ENCODE peak calls at places on chromosomes 6 and 20, in eight cellular contexts. R, A, M, C, I, V, B and L are unnamed samples.

GRCh38 chr6:101268541-101268940 is 125.0 kb upstream of the GRIK2 start:
- DNase-seq in R (no peak), A (no peak), M (no peak), C (no peak), I (no peak), V (no peak), B (no peak), L (no peak)

GRCh38 chr6:579339-579738 is 77.6 kb downstream of the HUS1B start:
- DNase-seq in R (peak; percentile 26), A (peak; percentile 27), M (no peak), C (no peak), I (no peak), V (no peak), B (peak; percentile 33), L (no peak)

GRCh38 chr6:157497579-157497978 is 116.6 kb downstream of the ZDHHC14 start:
- DNase-seq in R (no peak), A (no peak), M (no peak), C (no peak), I (no peak), V (no peak), B (no peak), L (peak; percentile 30)

GRCh38 chr20:62652051-62652893 is 10.0 kb downstream of the SLCO4A1 start:
- DNase-seq in R (peak; percentile 90), A (peak; percentile 99), M (peak; percentile 95), C (peak; percentile 33), I (peak; percentile 85), V (peak; percentile 97), B (peak; percentile 99), L (peak; percentile 96)

GRCh38 chr6:45432944-45433343 is 55.2 kb upstream of the SUPT3H start:
- DNase-seq in R (peak; percentile 74), A (peak; percentile 71), M (no peak), C (no peak), I (no peak), V (no peak), B (peak; percentile 77), L (no peak)

GRCh38 chr6:3390698-3391097 is 66.2 kb downstream of the SLC22A23 start:
- DNase-seq in R (peak; percentile 98), A (peak; percentile 88), M (peak; percentile 40), C (peak; percentile 80), I (no peak), V (peak; percentile 84), B (no peak), L (no peak)

GRCh38 chr6:106702046-106702445 is 72.7 kb downstream of the QRSL1 start:
- DNase-seq in R (no peak), A (no peak), M (no peak), C (no peak), I (no peak), V (no peak), B (no peak), L (peak; percentile 11)

GRCh38 chr6:14365393-14365792 is 247.8 kb downstream of the CD83 start:
- DNase-seq in R (peak; percentile 13), A (peak; percentile 5), M (no peak), C (no peak), I (no peak), V (no peak), B (peak; percentile 3), L (no peak)

GRCh38 chr6:109455161-109455501 is 441 bp downstream of the MICAL1 start:
- DNase-seq in R (no peak), A (no peak), M (no peak), C (no peak), I (no peak), V (no peak), B (no peak), L (no peak)

GRCh38 chr20:10111144-10111771 is 76.5 kb downstream of the ANKEF1 start:
- DNase-seq in R (no peak), A (no peak), M (no peak), C (no peak), I (no peak), V (no peak), B (peak; percentile 61), L (no peak)

GRCh38 chr20:11646359-11646758 is 271.3 kb upstream of the BTBD3 start:
- DNase-seq in R (no peak), A (no peak), M (no peak), C (no peak), I (no peak), V (no peak), B (no peak), L (no peak)

GRCh38 chr6:12232339-12232738 is 57.8 kb upstream of the EDN1 start:
- DNase-seq in R (no peak), A (peak; percentile 75), M (no peak), C (no peak), I (no peak), V (no peak), B (peak; percentile 55), L (no peak)

GRCh38 chr6:45513331-45513730 is 135.6 kb upstream of the SUPT3H start:
- DNase-seq in R (no peak), A (no peak), M (no peak), C (no peak), I (no peak), V (no peak), B (no peak), L (no peak)

GRCh38 chr6:165777680-165778079 is 114.6 kb upstream of the PDE10A start:
- DNase-seq in R (no peak), A (no peak), M (no peak), C (no peak), I (no peak), V (no peak), B (no peak), L (no peak)
- TF ChIP-seq CTCF in R (no peak), A (peak; percentile 14), M (no peak), C (no peak), I (no peak), V (no peak), B (no peak), L (no peak)

GRCh38 chr6:135910943-135911618 is 59.6 kb downstream of the PDE7B start:
- DNase-seq in R (no peak), A (no peak), M (no peak), C (no peak), I (no peak), V (no peak), B (peak; percentile 77), L (no peak)
- TF ChIP-seq CTCF in R (no peak), A (no peak), M (no peak), C (no peak), I (no peak), V (no peak), B (no peak), L (no peak)

DNA sequence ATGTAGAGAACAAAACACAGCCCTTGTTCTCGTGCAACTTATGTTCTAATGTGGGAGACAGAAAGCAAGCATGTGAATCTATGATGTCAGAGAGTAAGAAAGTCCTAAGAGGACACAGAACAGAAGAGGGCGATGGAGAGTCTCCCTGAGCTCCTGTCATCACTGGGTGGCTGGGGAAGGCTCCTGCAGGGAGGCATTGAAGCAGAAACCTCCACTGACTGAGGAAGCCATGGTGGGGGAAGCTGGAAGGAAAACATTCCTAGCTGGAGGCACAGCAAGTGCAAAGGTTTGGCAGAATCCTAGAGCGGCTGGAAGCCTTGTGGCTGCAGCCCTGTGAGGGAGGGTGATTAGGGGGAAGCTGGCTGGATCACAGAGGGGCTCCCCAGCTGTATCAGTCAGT is 248.0 kb downstream of the CDH26 start:
- DNase-seq in R (peak; percentile 55), A (peak; percentile 8), M (peak; percentile 46), C (peak; percentile 2), I (no peak), V (no peak), B (peak; percentile 32), L (peak; percentile 62)
- TF ChIP-seq CTCF in R (peak; percentile 58), A (peak; percentile 10), M (no peak), C (no peak), I (no peak), V (peak; percentile 44), B (peak; percentile 42), L (peak; percentile 48)

GRCh38 chr6:141401168-141401567 is 731.6 kb upstream of the GJE1 start:
- DNase-seq in R (peak; percentile 18), A (peak; percentile 69), M (no peak), C (no peak), I (no peak), V (no peak), B (peak; percentile 22), L (no peak)
- TF ChIP-seq CTCF in R (no peak), A (no peak), M (no peak), C (no peak), I (no peak), V (no peak), B (no peak), L (no peak)

GRCh38 chr20:44109951-44110361 is 77.0 kb downstream of the JPH2 start:
- DNase-seq in R (no peak), A (peak; percentile 74), M (no peak), C (no peak), I (no peak), V (no peak), B (no peak), L (no peak)
- TF ChIP-seq CTCF in R (peak; percentile 13), A (peak; percentile 54), M (no peak), C (no peak), I (no peak), V (peak; percentile 11), B (no peak), L (no peak)

DNA sequence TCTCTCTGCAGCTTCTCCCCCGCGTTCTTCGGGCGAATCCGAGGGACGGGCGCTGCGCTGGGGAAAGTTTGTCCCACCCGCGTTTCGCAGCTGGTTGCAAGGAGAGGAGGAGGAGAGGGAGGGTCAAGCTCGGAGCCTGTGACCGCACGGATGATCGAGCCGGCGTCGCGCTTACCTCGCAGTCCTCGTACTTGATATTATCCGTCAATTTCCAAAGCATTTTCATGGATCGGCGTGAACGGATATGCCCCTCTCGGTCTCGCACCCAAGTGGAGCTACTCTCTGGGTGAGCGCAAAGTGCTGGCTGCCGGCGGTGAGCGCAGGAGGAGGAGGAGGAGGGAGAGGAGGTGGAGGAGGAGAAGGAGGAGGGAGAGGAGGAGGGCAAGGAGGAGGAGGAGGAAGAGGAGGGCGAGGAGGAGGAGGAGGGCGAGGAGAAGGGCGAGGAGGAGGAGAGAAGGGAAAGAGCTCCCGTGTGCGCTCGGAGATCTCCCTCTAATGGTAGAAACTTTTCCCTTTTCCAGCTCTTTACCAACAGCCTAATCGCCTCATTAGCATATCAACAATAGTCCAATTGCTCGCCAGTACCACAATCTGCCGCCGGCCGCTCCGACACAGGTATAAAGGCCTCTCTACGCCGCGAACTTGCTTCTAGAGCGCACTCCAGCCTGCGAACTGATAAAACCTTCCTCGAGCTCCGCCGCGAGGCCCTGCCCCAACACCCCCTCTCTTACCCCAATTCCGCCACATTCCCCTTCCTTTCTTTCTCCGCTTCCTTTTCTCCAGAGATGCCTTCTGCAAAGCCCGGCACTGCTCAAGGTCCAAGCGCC is at the start of gene TFAP2A:
- DNase-seq in R (no peak), A (peak; percentile 42), M (no peak), C (no peak), I (peak; percentile 16), V (no peak), B (peak; percentile 20), L (no peak)
- TF ChIP-seq CTCF in R (peak; percentile 27), A (peak; percentile 29), M (no peak), C (no peak), I (no peak), V (peak; percentile 69), B (peak; percentile 7), L (peak; percentile 66)

GRCh38 chr6:79694623-79695311 is 63.6 kb downstream of the SH3BGRL2 start:
- DNase-seq in R (no peak), A (no peak), M (no peak), C (no peak), I (no peak), V (no peak), B (no peak), L (no peak)
- TF ChIP-seq CTCF in R (peak; percentile 37), A (peak; percentile 32), M (no peak), C (no peak), I (no peak), V (peak; percentile 16), B (peak; percentile 11), L (peak; percentile 13)

GRCh38 chr6:6560909-6561308 is 27.6 kb upstream of the LY86 start:
- DNase-seq in R (no peak), A (no peak), M (no peak), C (peak; percentile 13), I (no peak), V (no peak), B (no peak), L (no peak)
- TF ChIP-seq CTCF in R (no peak), A (no peak), M (no peak), C (peak; percentile 21), I (no peak), V (no peak), B (no peak), L (no peak)